ENCODE peak calls at places on chromosomes 6 and 20, in eight cellular contexts. J is PC-3, K is hepatocyte, D is HCT116, O is neural progenitor cell, H is GM23338, M is SK-N-SH, I is MM.1S. C is an unnamed sample.
A peak's percentile ranks its signal among the peaks of the same experiment; 100 is the strongest.

GRCh38 chr20:10857362-10858070 is 183.7 kb upstream of the JAG1 start:
- DNase-seq in J (peak; percentile 58), K (peak; percentile 91), D (no peak), O (no peak), H (no peak), M (no peak), I (no peak), C (no peak)

GRCh38 chr6:85402922-85403321 is 47.0 kb upstream of the NT5E start:
- DNase-seq in J (no peak), K (no peak), D (no peak), O (no peak), H (no peak), M (no peak), I (no peak), C (no peak)

GRCh38 chr6:4581468-4582420 is 194.5 kb upstream of the CDYL start:
- DNase-seq in J (peak; percentile 35), K (peak; percentile 13), D (no peak), O (no peak), H (no peak), M (no peak), I (no peak), C (no peak)

GRCh38 chr20:53040678-53041674 is 68.8 kb downstream of the TSHZ2 start:
- DNase-seq in J (no peak), K (no peak), D (no peak), O (no peak), H (no peak), M (no peak), I (peak; percentile 47), C (peak; percentile 92)

GRCh38 chr20:35503841-35504460 is 25.5 kb downstream of the C20orf173 start:
- DNase-seq in J (no peak), K (no peak), D (no peak), O (no peak), H (no peak), M (no peak), I (no peak), C (no peak)

GRCh38 chr20:51359401-51359800 is 183.1 kb downstream of the NFATC2 start:
- DNase-seq in J (peak; percentile 86), K (no peak), D (no peak), O (no peak), H (no peak), M (no peak), I (no peak), C (no peak)

GRCh38 chr20:15619816-15620215 is 953.4 kb downstream of the KIF16B start:
- DNase-seq in J (peak; percentile 18), K (no peak), D (no peak), O (no peak), H (no peak), M (no peak), I (no peak), C (no peak)

GRCh38 chr6:148556415-148556814 is 190.4 kb upstream of the UST start:
- DNase-seq in J (no peak), K (no peak), D (no peak), O (no peak), H (no peak), M (no peak), I (no peak), C (no peak)

GRCh38 chr20:43006651-43007375 is 182.9 kb downstream of the PTPRT start:
- DNase-seq in J (no peak), K (no peak), D (no peak), O (no peak), H (no peak), M (no peak), I (no peak), C (no peak)

GRCh38 chr6:158205220-158205944 is 37.2 kb downstream of the GTF2H5 start:
- DNase-seq in J (peak; percentile 40), K (peak; percentile 67), D (peak; percentile 8), O (peak; percentile 66), H (peak; percentile 88), M (no peak), I (peak; percentile 59), C (peak; percentile 10)

GRCh38 chr20:1929460-1929859 is 34.3 kb downstream of the SIRPA start:
- DNase-seq in J (no peak), K (no peak), D (no peak), O (peak; percentile 44), H (peak; percentile 30), M (no peak), I (no peak), C (no peak)

GRCh38 chr6:163405412-163406309 is 8.9 kb upstream of the QKI start:
- DNase-seq in J (no peak), K (peak; percentile 30), D (no peak), O (no peak), H (peak; percentile 48), M (peak; percentile 51), I (peak; percentile 28), C (no peak)

DNA sequence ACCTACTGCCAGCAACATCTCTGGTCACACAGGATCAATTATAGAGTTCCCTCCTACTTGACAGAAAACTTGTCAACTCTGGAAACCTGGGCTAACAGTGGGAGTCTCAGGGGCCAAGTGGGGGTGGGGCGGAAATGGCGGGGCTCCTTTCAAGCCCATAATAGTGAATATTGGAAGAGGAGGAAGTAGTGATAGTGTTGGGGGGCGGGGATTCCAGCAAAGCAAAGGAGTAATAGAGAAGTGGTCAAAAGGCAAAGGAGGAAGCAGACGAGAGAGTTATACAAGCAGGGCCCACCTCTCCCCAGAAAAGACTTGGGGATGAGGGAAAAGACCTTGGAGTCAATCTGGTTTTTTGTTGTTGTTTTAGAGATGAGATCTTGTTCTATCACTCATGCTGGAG is 2.1 kb downstream of the DEF6 start:
- DNase-seq in J (no peak), K (no peak), D (no peak), O (no peak), H (no peak), M (no peak), I (no peak), C (peak; percentile 54)
- TF ChIP-seq EZH2phosphoT487 in J (no peak), K (no peak), D (no peak), O (no peak), H (no peak), M (no peak), I (no peak), C (no peak)

GRCh38 chr6:29887819-29888581 is 54.3 kb upstream of the HLA-A start:
- DNase-seq in J (peak; percentile 25), K (peak; percentile 89), D (peak; percentile 18), O (peak; percentile 47), H (peak; percentile 85), M (peak; percentile 27), I (no peak), C (no peak)

GRCh38 chr6:29887330-29887818 is 55.0 kb upstream of the HLA-A start:
- DNase-seq in J (peak; percentile 12), K (peak; percentile 58), D (peak; percentile 8), O (peak; percentile 34), H (peak; percentile 67), M (no peak), I (no peak), C (no peak)

DNA sequence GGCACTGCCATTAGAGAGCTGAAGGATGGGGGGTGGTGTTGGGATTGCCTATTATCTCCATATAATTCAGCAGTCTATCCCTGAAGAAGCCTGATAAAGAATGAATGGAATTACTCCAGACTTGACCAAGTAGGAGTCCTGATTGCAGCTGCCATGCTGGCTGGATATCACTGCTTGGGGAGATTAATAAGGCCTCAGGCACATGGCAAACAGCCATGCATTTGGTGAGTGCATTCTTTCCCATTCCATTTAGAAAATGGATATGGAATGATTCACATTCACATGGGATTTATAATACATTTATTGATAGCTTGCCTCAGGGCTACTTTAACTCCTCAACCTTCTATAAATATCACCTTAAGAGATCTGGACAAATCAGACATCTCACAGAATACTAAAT is 49.6 kb upstream of the HLA-A start:
- DNase-seq in J (no peak), K (no peak), D (no peak), O (no peak), H (no peak), M (no peak), I (no peak), C (no peak)
- TF ChIP-seq CTCF in J (no peak), K (no peak), D (no peak), O (no peak), H (no peak), M (no peak), I (no peak), C (no peak)

DNA sequence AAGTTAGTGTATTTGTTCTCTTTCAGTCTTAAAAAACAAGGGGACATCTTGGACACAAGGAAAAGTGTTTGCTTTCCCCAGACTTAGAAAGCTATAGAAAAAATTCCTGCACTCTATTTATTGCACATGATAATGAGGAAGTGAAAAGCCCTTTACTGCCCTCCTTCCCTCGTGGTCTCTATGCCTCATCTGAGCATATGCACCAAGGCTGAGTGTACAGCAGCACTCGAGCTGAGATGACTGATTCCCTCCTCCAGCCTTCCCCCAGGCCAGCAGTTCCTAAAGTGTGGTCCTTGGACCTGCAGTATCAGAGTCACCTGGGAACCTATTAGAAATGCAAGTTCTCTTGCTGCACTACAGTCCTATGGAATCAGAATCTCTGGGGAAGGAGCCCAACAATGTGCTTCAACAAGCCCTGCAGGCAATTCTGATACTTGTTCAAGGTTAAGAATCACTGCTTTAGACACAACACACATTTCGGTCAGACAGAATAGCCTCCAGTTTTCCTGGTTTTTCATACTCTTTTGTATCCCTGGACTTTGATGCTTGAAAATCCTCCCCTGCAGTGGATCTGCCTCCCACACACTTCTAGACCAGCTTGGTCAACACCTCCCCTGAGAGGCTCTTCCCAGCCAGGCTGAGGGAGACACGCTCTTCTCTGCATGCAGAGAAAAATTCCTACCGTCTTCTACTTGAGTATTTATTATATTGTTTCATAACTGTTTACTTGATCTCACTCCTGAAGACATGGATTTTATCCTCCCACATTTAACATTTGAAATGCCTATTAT is 14.1 kb upstream of the LAMP5 start:
- DNase-seq in J (no peak), K (peak; percentile 49), D (no peak), O (no peak), H (no peak), M (no peak), I (peak; percentile 32), C (no peak)
- H3K4me3 ChIP-seq in J (no peak overlapping the region), K (no peak overlapping the region), D (no peak overlapping the region), O (no peak overlapping the region), H (no peak overlapping the region), M (no peak overlapping the region), I (no peak overlapping the region), C (no peak overlapping the region)

GRCh38 chr6:37484786-37485170 is 14.9 kb downstream of the CCDC167 start:
- DNase-seq in J (no peak), K (no peak), D (no peak), O (no peak), H (no peak), M (no peak), I (no peak), C (no peak)

GRCh38 chr6:37486440-37486839 is 13.3 kb downstream of the CCDC167 start:
- DNase-seq in J (no peak), K (no peak), D (no peak), O (no peak), H (no peak), M (no peak), I (no peak), C (no peak)

GRCh38 chr6:37483502-37483901 is 16.2 kb downstream of the CCDC167 start:
- DNase-seq in J (peak; percentile 33), K (no peak), D (no peak), O (no peak), H (no peak), M (no peak), I (peak; percentile 62), C (no peak)

GRCh38 chr6:37483917-37484785 is 15.5 kb downstream of the CCDC167 start:
- DNase-seq in J (peak; percentile 56), K (peak; percentile 79), D (no peak), O (peak; percentile 83), H (peak; percentile 79), M (peak; percentile 92), I (peak; percentile 25), C (peak; percentile 59)

DNA sequence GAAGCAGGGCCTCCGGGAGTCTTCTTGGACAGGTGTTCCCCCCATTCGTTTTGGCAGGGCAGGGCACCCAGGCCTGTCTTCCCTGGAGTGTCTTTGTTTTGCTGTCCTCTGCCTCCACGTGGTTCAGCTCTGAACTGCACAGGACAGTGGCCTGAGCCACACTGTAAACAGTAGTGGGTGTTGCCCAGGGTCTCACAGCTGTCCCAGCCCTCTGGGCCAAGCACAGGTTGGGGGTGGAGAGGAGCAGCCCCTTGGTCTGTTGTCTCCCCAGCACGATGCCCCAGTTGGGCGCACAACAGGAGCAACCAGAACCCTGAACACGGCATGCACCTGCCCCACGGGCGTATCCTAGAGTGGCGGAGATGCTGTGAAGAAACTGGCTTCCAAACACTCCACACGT is 14.4 kb downstream of the CCDC167 start:
- DNase-seq in J (no peak), K (no peak), D (no peak), O (peak; percentile 51), H (peak; percentile 49), M (peak; percentile 56), I (no peak), C (no peak)
- TF ChIP-seq EZH2phosphoT487 in J (no peak), K (no peak), D (no peak), O (no peak), H (no peak), M (no peak), I (no peak), C (no peak)

C was measured in OCI-LY7.